ENCODE peak calls at places on chromosomes 12 and 14, in four cellular contexts. One of them, this sample, is unnamed.

GRCh38 chr14:61444215-61444768 is 122.9 kb downstream of the PRKCH start:
- DNase-seq in HEK293T: no peak
- DNase-seq in NT2/D1: no peak
- DNase-seq in GM12878: no peak
- DNase-seq in this sample: no peak

GRCh38 chr12:9346866-9347327 is 138.7 kb upstream of the PZP start:
- DNase-seq in HEK293T: no peak
- DNase-seq in NT2/D1: no peak
- DNase-seq in GM12878: no peak
- DNase-seq in this sample: no peak

GRCh38 chr14:77344597-77344996 is 23.8 kb downstream of the GSTZ1 start:
- DNase-seq in HEK293T: no peak
- DNase-seq in NT2/D1: no peak
- DNase-seq in GM12878: no peak
- DNase-seq in this sample: no peak

GRCh38 chr12:120856980-120857379 is 47.2 kb downstream of the SPPL3 start:
- DNase-seq in HEK293T: no peak
- DNase-seq in NT2/D1: no peak
- DNase-seq in GM12878: no peak
- DNase-seq in this sample: no peak

GRCh38 chr12:74957636-74958035 is 252.0 kb downstream of the KCNC2 start:
- DNase-seq in HEK293T: no peak
- DNase-seq in NT2/D1: no peak
- DNase-seq in GM12878: no peak
- DNase-seq in this sample: no peak

GRCh38 chr12:31785318-31785717 is 56.5 kb upstream of the AMN1 start:
- DNase-seq in HEK293T: no peak
- DNase-seq in NT2/D1: no peak
- DNase-seq in GM12878: no peak
- DNase-seq in this sample: no peak

GRCh38 chr14:104972301-104973211 is 5.6 kb downstream of the AHNAK2 start:
- DNase-seq in HEK293T: no peak
- DNase-seq in NT2/D1: no peak
- DNase-seq in GM12878: no peak
- DNase-seq in this sample: no peak

GRCh38 chr14:96273629-96274028 is 17.6 kb downstream of the BDKRB1 start:
- DNase-seq in HEK293T: no peak
- DNase-seq in NT2/D1: no peak
- DNase-seq in GM12878: no peak
- DNase-seq in this sample: no peak

GRCh38 chr12:132140918-132141841 is 2.9 kb downstream of the DDX51 start:
- DNase-seq in HEK293T: no peak
- DNase-seq in NT2/D1: no peak
- DNase-seq in GM12878: no peak
- DNase-seq in this sample: no peak

GRCh38 chr12:72076558-72076915 is 137.9 kb downstream of the TPH2 start:
- DNase-seq in HEK293T: no peak
- DNase-seq in NT2/D1: no peak
- DNase-seq in GM12878: no peak
- DNase-seq in this sample: no peak

GRCh38 chr12:19898009-19898408 is 458.7 kb downstream of the AEBP2 start:
- DNase-seq in HEK293T: no peak
- DNase-seq in NT2/D1: no peak
- DNase-seq in GM12878: no peak
- DNase-seq in this sample: no peak

GRCh38 chr12:103647267-103647666 is 60.2 kb downstream of the STAB2 start:
- DNase-seq in HEK293T: no peak
- DNase-seq in NT2/D1: no peak
- DNase-seq in GM12878: no peak
- DNase-seq in this sample: no peak

GRCh38 chr12:3604750-3605638 is 114.0 kb downstream of the PRMT8 start:
- DNase-seq in HEK293T: no peak
- DNase-seq in NT2/D1: peak; percentile 66
- DNase-seq in GM12878: no peak
- DNase-seq in this sample: no peak

GRCh38 chr14:105193916-105194782 is 13.0 kb upstream of the NUDT14 start:
- DNase-seq in HEK293T: no peak
- DNase-seq in NT2/D1: no peak
- DNase-seq in GM12878: no peak
- DNase-seq in this sample: no peak

GRCh38 chr12:67442347-67442841 is 173.2 kb downstream of the CAND1 start:
- DNase-seq in HEK293T: peak; percentile 23
- DNase-seq in NT2/D1: no peak
- DNase-seq in GM12878: no peak
- DNase-seq in this sample: no peak

GRCh38 chr12:168763-169525 is 45.0 kb downstream of the SLC6A12 start:
- DNase-seq in HEK293T: no peak
- DNase-seq in NT2/D1: peak; percentile 44
- DNase-seq in GM12878: no peak
- DNase-seq in this sample: no peak

GRCh38 chr12:168201-168600 is 45.8 kb downstream of the SLC6A12 start:
- DNase-seq in HEK293T: no peak
- DNase-seq in NT2/D1: no peak
- DNase-seq in GM12878: no peak
- DNase-seq in this sample: no peak

GRCh38 chr12:170361-171225 is 43.4 kb downstream of the SLC6A12 start:
- DNase-seq in HEK293T: no peak
- DNase-seq in NT2/D1: no peak
- DNase-seq in GM12878: no peak
- DNase-seq in this sample: no peak

GRCh38 chr12:171276-171675 is 42.7 kb downstream of the SLC6A12 start:
- DNase-seq in HEK293T: no peak
- DNase-seq in NT2/D1: no peak
- DNase-seq in GM12878: no peak
- DNase-seq in this sample: no peak

GRCh38 chr12:169528-170360 is 44.2 kb downstream of the SLC6A12 start:
- DNase-seq in HEK293T: no peak
- DNase-seq in NT2/D1: no peak
- DNase-seq in GM12878: no peak
- DNase-seq in this sample: no peak
- TF ChIP-seq SUZ12 in HEK293T: no peak
- TF ChIP-seq SUZ12 in NT2/D1: no peak
- TF ChIP-seq SUZ12 in GM12878: no peak
- TF ChIP-seq SUZ12 in this sample: no peak

DNA sequence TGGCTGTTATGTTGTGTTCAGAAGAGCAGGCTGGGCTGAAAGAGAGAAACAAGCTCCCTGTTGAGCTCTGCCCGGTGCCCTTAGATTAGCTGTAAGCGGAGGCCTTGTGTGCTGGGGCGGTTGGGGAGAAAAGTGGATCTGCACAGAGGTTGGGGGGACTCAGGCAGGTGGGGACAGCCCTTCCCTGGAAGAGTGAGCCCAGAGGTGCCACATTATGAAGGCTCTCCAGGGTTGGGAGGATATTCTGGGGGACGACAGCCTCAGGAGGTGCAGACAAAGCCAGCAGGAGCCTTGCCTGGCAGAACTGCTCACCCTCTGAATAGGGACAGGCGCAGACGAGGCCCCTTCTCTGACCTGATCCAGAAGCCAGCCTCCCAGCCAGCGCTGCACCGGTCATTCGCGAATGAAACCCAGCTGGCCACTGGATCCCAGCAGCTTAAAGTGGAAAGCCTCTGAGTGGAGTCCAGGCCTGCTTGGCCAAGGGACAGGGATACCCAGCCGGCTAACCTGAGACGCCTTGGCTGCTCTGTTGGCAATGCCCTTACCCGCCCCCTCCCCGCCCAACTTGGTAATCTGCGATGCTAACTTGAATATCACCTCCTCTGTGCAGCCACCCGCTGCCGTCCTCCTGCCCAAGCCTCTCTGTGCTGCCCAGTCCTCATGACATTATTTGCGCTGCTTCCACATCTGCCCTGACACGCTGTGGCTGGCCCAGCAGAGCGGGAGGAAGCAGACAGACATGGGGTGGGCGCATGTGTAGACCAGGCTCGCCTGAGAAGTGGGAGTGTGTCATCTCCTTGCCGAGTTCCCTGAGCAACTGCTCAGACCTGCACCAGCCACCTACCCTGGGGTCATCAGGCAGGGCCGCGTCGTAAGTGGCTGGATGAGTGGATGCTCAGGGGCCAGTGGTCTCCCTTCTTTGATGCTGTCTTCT is 5.6 kb downstream of the HIP1R start:
- DNase-seq in HEK293T: no peak
- DNase-seq in NT2/D1: no peak
- DNase-seq in GM12878: no peak
- DNase-seq in this sample: no peak
- TF ChIP-seq SUZ12 in HEK293T: no peak
- TF ChIP-seq SUZ12 in NT2/D1: no peak
- TF ChIP-seq SUZ12 in GM12878: no peak
- TF ChIP-seq SUZ12 in this sample: no peak

GRCh38 chr14:94617988-94618822 is 6.0 kb downstream of the SERPINA3 start:
- DNase-seq in HEK293T: no peak
- DNase-seq in NT2/D1: no peak
- DNase-seq in GM12878: no peak
- DNase-seq in this sample: no peak
- TF ChIP-seq SUZ12 in HEK293T: no peak
- TF ChIP-seq SUZ12 in NT2/D1: no peak
- TF ChIP-seq SUZ12 in GM12878: no peak
- TF ChIP-seq SUZ12 in this sample: no peak

GRCh38 chr14:81480741-81481140 is 52.9 kb downstream of the SEL1L start:
- DNase-seq in HEK293T: no peak
- DNase-seq in NT2/D1: no peak
- DNase-seq in GM12878: no peak
- DNase-seq in this sample: no peak

GRCh38 chr14:81485372-81485771 is 48.3 kb downstream of the SEL1L start:
- DNase-seq in HEK293T: no peak
- DNase-seq in NT2/D1: no peak
- DNase-seq in GM12878: no peak
- DNase-seq in this sample: no peak
- TF ChIP-seq SUZ12 in HEK293T: no peak
- TF ChIP-seq SUZ12 in NT2/D1: no peak
- TF ChIP-seq SUZ12 in GM12878: no peak
- TF ChIP-seq SUZ12 in this sample: no peak

DNA sequence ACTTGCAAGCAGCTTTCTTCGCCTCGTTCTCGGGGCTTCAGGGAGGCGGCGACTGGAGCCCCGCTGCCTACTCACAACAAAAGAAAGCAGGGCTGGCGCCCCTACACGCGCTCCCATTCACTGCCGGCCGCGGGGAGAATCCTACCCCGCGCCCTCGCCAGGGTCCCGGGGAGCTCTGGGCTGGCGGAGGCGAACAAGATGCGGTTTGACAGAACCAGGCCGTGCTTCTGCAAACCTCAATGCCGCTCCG is 820 bp downstream of the TBX5 start:
- DNase-seq in HEK293T: no peak
- DNase-seq in NT2/D1: no peak
- DNase-seq in GM12878: no peak
- DNase-seq in this sample: no peak
- TF ChIP-seq SUZ12 in HEK293T: no peak
- TF ChIP-seq SUZ12 in NT2/D1: peak; percentile 77
- TF ChIP-seq SUZ12 in GM12878: no peak
- TF ChIP-seq SUZ12 in this sample: no peak

GRCh38 chr14:100738269-100738691 is 11.6 kb downstream of the DLK1 start:
- DNase-seq in HEK293T: no peak
- DNase-seq in NT2/D1: no peak
- DNase-seq in GM12878: no peak
- DNase-seq in this sample: no peak
- TF ChIP-seq SUZ12 in HEK293T: no peak
- TF ChIP-seq SUZ12 in NT2/D1: no peak
- TF ChIP-seq SUZ12 in GM12878: no peak
- TF ChIP-seq SUZ12 in this sample: no peak